ENCODE peak calls at places on chromosomes 6 and 20, in nine cellular contexts. V is activated T-helper 9 cell treated with anti-CD3 and anti-CD28 coated beads, Interleukin-2, amount 50 U/mL, for 16 hours; G is H7; U is stromal cell of bone marrow; S is central memory CD4-positive, alpha-beta T cell; B is EL; N is sigmoid colon; O is choroid plexus epithelial cell; K is activated CD4-positive, alpha-beta memory T cell treated with anti-CD3 and anti-CD28 coated beads for 36 hours. I is an unnamed sample.

GRCh38 chr6:154570505-154570904 is 60.0 kb upstream of the CNKSR3 start:
- DNase-seq in V (no peak), G (no peak), U (no peak), S (no peak), B (no peak), N (no peak), O (no peak), K (no peak), I (no peak)

GRCh38 chr6:27667651-27668441 is 194.9 kb upstream of the ZNF184 start:
- DNase-seq in V (no peak), G (no peak), U (no peak), S (no peak), B (peak; percentile 35), N (no peak), O (no peak), K (no peak), I (peak; percentile 36)

GRCh38 chr6:12719017-12719416 is 2.5 kb downstream of the PHACTR1 start:
- DNase-seq in V (no peak), G (no peak), U (no peak), S (no peak), B (peak; percentile 27), N (no peak), O (no peak), K (no peak), I (no peak)

GRCh38 chr6:157455731-157456523 is 74.9 kb downstream of the ZDHHC14 start:
- DNase-seq in V (no peak), G (no peak), U (no peak), S (no peak), B (no peak), N (no peak), O (peak; percentile 14), K (no peak), I (no peak)

GRCh38 chr20:50054626-50055511 is 58.1 kb downstream of the UBE2V1 start:
- DNase-seq in V (no peak), G (peak; percentile 69), U (no peak), S (no peak), B (no peak), N (no peak), O (peak; percentile 83), K (no peak), I (no peak)

GRCh38 chr6:66336171-66336570 is 629.1 kb upstream of the EYS start:
- DNase-seq in V (no peak), G (no peak), U (no peak), S (no peak), B (no peak), N (no peak), O (peak; percentile 12), K (no peak), I (no peak)

GRCh38 chr6:89022747-89023289 is 57.7 kb upstream of the PNRC1 start:
- DNase-seq in V (no peak), G (no peak), U (peak; percentile 78), S (no peak), B (peak; percentile 43), N (no peak), O (peak; percentile 64), K (no peak), I (no peak)

GRCh38 chr6:116763871-116764270 is 1.6 kb downstream of the FAM162B start:
- DNase-seq in V (no peak), G (no peak), U (no peak), S (no peak), B (peak; percentile 33), N (no peak), O (peak; percentile 3), K (no peak), I (no peak)

GRCh38 chr6:11848852-11849731 is 70.5 kb upstream of the ADTRP start:
- DNase-seq in V (no peak), G (no peak), U (no peak), S (no peak), B (peak; percentile 50), N (no peak), O (peak; percentile 65), K (no peak), I (no peak)

GRCh38 chr6:140445474-140446004 is 1071.1 kb upstream of the CITED2 start:
- DNase-seq in V (no peak), G (no peak), U (peak; percentile 33), S (no peak), B (peak; percentile 89), N (no peak), O (peak; percentile 86), K (no peak), I (no peak)

GRCh38 chr6:11770546-11771466 is 7.8 kb downstream of the ADTRP start:
- DNase-seq in V (no peak), G (peak; percentile 68), U (peak; percentile 100), S (no peak), B (peak; percentile 99), N (peak; percentile 96), O (peak; percentile 98), K (no peak), I (no peak)

GRCh38 chr6:167957626-167958025 is 39.8 kb upstream of the KIF25 start:
- DNase-seq in V (no peak), G (no peak), U (no peak), S (no peak), B (no peak), N (no peak), O (no peak), K (no peak), I (no peak)

GRCh38 chr6:110392727-110393126 is 22.6 kb downstream of the DDO start:
- DNase-seq in V (no peak), G (peak; percentile 56), U (no peak), S (no peak), B (no peak), N (no peak), O (no peak), K (no peak), I (no peak)

GRCh38 chr6:30155522-30156261 is 5.3 kb downstream of the TRIM10 start:
- DNase-seq in V (no peak), G (no peak), U (no peak), S (no peak), B (no peak), N (no peak), O (no peak), K (no peak), I (no peak)

GRCh38 chr20:11776687-11777086 is 141.0 kb upstream of the BTBD3 start:
- DNase-seq in V (no peak), G (no peak), U (no peak), S (no peak), B (peak; percentile 11), N (no peak), O (no peak), K (no peak), I (no peak)

GRCh38 chr6:26026833-26027490 is 60.3 kb upstream of the HFE start:
- DNase-seq in V (peak; percentile 73), G (peak; percentile 50), U (peak; percentile 93), S (peak; percentile 94), B (peak; percentile 99), N (peak; percentile 96), O (peak; percentile 96), K (peak; percentile 95), I (peak; percentile 95)

GRCh38 chr6:19551611-19552010 is 285.6 kb upstream of the ID4 start:
- DNase-seq in V (no peak), G (no peak), U (no peak), S (no peak), B (no peak), N (no peak), O (no peak), K (no peak), I (no peak)

GRCh38 chr6:53437557-53438202 is 88.9 kb upstream of the ELOVL5 start:
- DNase-seq in V (no peak), G (peak; percentile 38), U (peak; percentile 73), S (peak; percentile 8), B (peak; percentile 82), N (no peak), O (peak; percentile 95), K (peak; percentile 36), I (peak; percentile 80)

GRCh38 chr6:1470040-1470439 is 80.7 kb downstream of the FOXF2 start:
- DNase-seq in V (no peak), G (no peak), U (no peak), S (no peak), B (no peak), N (no peak), O (no peak), K (no peak), I (no peak)

GRCh38 chr6:22236626-22237414 is 60.0 kb downstream of the PRL start:
- DNase-seq in V (no peak), G (no peak), U (peak; percentile 84), S (no peak), B (peak; percentile 91), N (no peak), O (peak; percentile 92), K (no peak), I (no peak)

GRCh38 chr6:162728706-162729105 is 932 bp downstream of the PACRG start:
- DNase-seq in V (no peak), G (no peak), U (no peak), S (no peak), B (no peak), N (no peak), O (no peak), K (no peak), I (no peak)

GRCh38 chr6:124870611-124871201 is 91.5 kb upstream of the RNF217 start:
- DNase-seq in V (no peak), G (no peak), U (no peak), S (no peak), B (peak; percentile 31), N (no peak), O (peak; percentile 72), K (no peak), I (peak; percentile 60)

GRCh38 chr20:1327241-1327653 is 1.7 kb downstream of the SDCBP2 start:
- DNase-seq in V (no peak), G (peak; percentile 16), U (no peak), S (no peak), B (peak; percentile 68), N (peak; percentile 66), O (peak; percentile 59), K (peak; percentile 41), I (peak; percentile 10)

GRCh38 chr6:137216106-137216505 is 3.1 kb downstream of the IFNGR1 start:
- DNase-seq in V (no peak), G (no peak), U (no peak), S (no peak), B (peak; percentile 13), N (no peak), O (no peak), K (no peak), I (no peak)

GRCh38 chr20:1310087-1310486 is 18.9 kb downstream of the SDCBP2 start:
- DNase-seq in V (no peak), G (no peak), U (no peak), S (no peak), B (no peak), N (no peak), O (no peak), K (no peak), I (no peak)

GRCh38 chr6:80335061-80335660 is 228.7 kb downstream of the BCKDHB start:
- DNase-seq in V (no peak), G (no peak), U (no peak), S (no peak), B (no peak), N (no peak), O (peak; percentile 35), K (no peak), I (no peak)

GRCh38 chr6:135163440-135163738 is 17.7 kb upstream of the MYB start:
- DNase-seq in V (no peak), G (no peak), U (no peak), S (peak; percentile 48), B (no peak), N (no peak), O (no peak), K (peak; percentile 84), I (no peak)

GRCh38 chr20:51749674-51750036 is 18.5 kb downstream of the ATP9A start:
- DNase-seq in V (no peak), G (no peak), U (peak; percentile 61), S (no peak), B (peak; percentile 49), N (no peak), O (peak; percentile 44), K (no peak), I (no peak)

GRCh38 chr6:22221211-22221610 is 75.6 kb downstream of the PRL start:
- DNase-seq in V (no peak), G (no peak), U (no peak), S (no peak), B (no peak), N (no peak), O (no peak), K (no peak), I (no peak)

GRCh38 chr20:13671500-13672288 is 33.0 kb upstream of the TASP1 start:
- DNase-seq in V (no peak), G (no peak), U (peak; percentile 96), S (no peak), B (peak; percentile 16), N (no peak), O (peak; percentile 47), K (no peak), I (no peak)

GRCh38 chr20:47551841-47552240 is 50.2 kb downstream of the NCOA3 start:
- DNase-seq in V (no peak), G (no peak), U (no peak), S (no peak), B (no peak), N (no peak), O (no peak), K (no peak), I (no peak)

I was measured in Kasumi-1.